ENCODE peak calls at places on chromosome 6, in nine cellular contexts. N, S, F, H, L, X, V, T and G are unnamed samples.
A peak's percentile ranks its signal among the peaks of the same experiment; 100 is the strongest.

GRCh38 chr6:89120371-89120770 is 2.5 kb upstream of the SRSF12 start:
- DNase-seq in N (no peak), S (no peak), F (peak; percentile 57), H (no peak), L (no peak), X (no peak), V (no peak), T (no peak), G (no peak)

GRCh38 chr6:53734473-53735299 is 60.1 kb upstream of the LRRC1 start:
- DNase-seq in N (peak; percentile 68), S (no peak), F (peak; percentile 57), H (no peak), L (peak; percentile 71), X (peak; percentile 68), V (no peak), T (peak; percentile 75), G (no peak)

GRCh38 chr6:5783584-5784089 is 223.1 kb downstream of the NRN1 start:
- DNase-seq in N (no peak), S (no peak), F (no peak), H (no peak), L (no peak), X (no peak), V (no peak), T (no peak), G (no peak)

GRCh38 chr6:157885211-157885788 is 62.3 kb downstream of the SNX9 start:
- DNase-seq in N (no peak), S (no peak), F (no peak), H (no peak), L (no peak), X (no peak), V (peak; percentile 19), T (peak; percentile 32), G (no peak)

GRCh38 chr6:109322825-109323580 is 59.3 kb downstream of the CD164 start:
- DNase-seq in N (no peak), S (no peak), F (no peak), H (no peak), L (no peak), X (no peak), V (no peak), T (no peak), G (no peak)

GRCh38 chr6:22765015-22765414 is 195.6 kb downstream of the HDGFL1 start:
- DNase-seq in N (no peak), S (no peak), F (peak; percentile 10), H (no peak), L (peak; percentile 22), X (no peak), V (no peak), T (peak; percentile 18), G (no peak)

GRCh38 chr6:133487174-133487573 is 246.0 kb downstream of the EYA4 start:
- DNase-seq in N (no peak), S (no peak), F (no peak), H (no peak), L (no peak), X (no peak), V (no peak), T (no peak), G (no peak)

GRCh38 chr6:41182069-41183034 is 18.6 kb downstream of the TREML2 start:
- DNase-seq in N (peak; percentile 38), S (no peak), F (peak; percentile 54), H (no peak), L (peak; percentile 6), X (peak; percentile 35), V (peak; percentile 31), T (peak; percentile 73), G (peak; percentile 58)

GRCh38 chr6:36724514-36725385 is 27.1 kb downstream of the RAB44 start:
- DNase-seq in N (peak; percentile 87), S (peak; percentile 80), F (peak; percentile 70), H (peak; percentile 46), L (peak; percentile 39), X (peak; percentile 92), V (no peak), T (peak; percentile 73), G (peak; percentile 43)

GRCh38 chr6:4313044-4313686 is 177.8 kb upstream of the ECI2 start:
- DNase-seq in N (peak; percentile 70), S (no peak), F (peak; percentile 92), H (no peak), L (peak; percentile 88), X (peak; percentile 83), V (no peak), T (peak; percentile 95), G (no peak)

GRCh38 chr6:8539446-8539845 is 104.1 kb upstream of the SLC35B3 start:
- DNase-seq in N (no peak), S (no peak), F (peak; percentile 11), H (no peak), L (no peak), X (no peak), V (no peak), T (no peak), G (no peak)

GRCh38 chr6:124433369-124434064 is 528.7 kb upstream of the RNF217 start:
- DNase-seq in N (no peak), S (no peak), F (no peak), H (no peak), L (no peak), X (no peak), V (no peak), T (no peak), G (no peak)

GRCh38 chr6:26411751-26412150 is 9.7 kb downstream of the BTN3A1 start:
- DNase-seq in N (no peak), S (no peak), F (peak; percentile 18), H (no peak), L (no peak), X (no peak), V (no peak), T (no peak), G (no peak)

GRCh38 chr6:26412954-26413353 is 10.9 kb downstream of the BTN3A1 start:
- DNase-seq in N (no peak), S (no peak), F (no peak), H (no peak), L (no peak), X (no peak), V (no peak), T (peak; percentile 65), G (no peak)

GRCh38 chr6:26414281-26414680 is 12.2 kb downstream of the BTN3A1 start:
- DNase-seq in N (no peak), S (no peak), F (no peak), H (no peak), L (no peak), X (no peak), V (no peak), T (no peak), G (no peak)

GRCh38 chr6:26415036-26415614 is 13.1 kb downstream of the BTN3A1 start:
- DNase-seq in N (no peak), S (no peak), F (no peak), H (no peak), L (no peak), X (no peak), V (no peak), T (no peak), G (no peak)

GRCh38 chr6:26412225-26412624 is 10.2 kb downstream of the BTN3A1 start:
- DNase-seq in N (no peak), S (no peak), F (no peak), H (no peak), L (no peak), X (no peak), V (no peak), T (no peak), G (no peak)
- H3K4me3 ChIP-seq in N (no peak overlapping the region), S (no peak overlapping the region), F (no peak overlapping the region), H (no peak overlapping the region), L (no peak overlapping the region), X (no peak overlapping the region), V (no peak overlapping the region), T (no peak overlapping the region), G (no peak overlapping the region)

DNA sequence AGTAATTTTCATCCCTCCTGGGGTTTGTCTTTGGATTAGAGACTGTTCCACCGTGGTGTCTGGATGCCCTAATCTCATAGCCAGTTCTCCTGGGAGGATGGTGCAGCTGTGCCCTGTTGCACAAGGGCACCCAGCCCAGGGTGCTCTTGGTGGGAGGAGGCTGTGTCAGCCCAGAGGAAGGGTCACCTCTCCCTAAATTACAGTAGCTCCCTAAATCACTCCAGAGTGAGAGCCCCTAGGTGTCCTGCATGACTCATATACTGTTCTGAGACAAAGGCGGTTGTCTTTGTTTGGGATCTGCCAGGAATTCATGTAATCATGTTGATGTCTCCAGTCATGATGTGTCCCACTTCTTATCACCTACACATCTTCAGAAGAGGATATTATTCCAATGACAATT is 19.7 kb downstream of the PERP start:
- DNase-seq in N (no peak), S (no peak), F (no peak), H (no peak), L (no peak), X (no peak), V (no peak), T (no peak), G (no peak)
- TF ChIP-seq CTCF in N (no peak), S (no peak), F (no peak), H (no peak), L (no peak), X (no peak), V (no peak), T (no peak), G (no peak)

GRCh38 chr6:136469154-136469553 is 81.1 kb downstream of the MAP7 start:
- DNase-seq in N (no peak), S (no peak), F (no peak), H (no peak), L (no peak), X (no peak), V (no peak), T (no peak), G (no peak)

GRCh38 chr6:136464874-136465273 is 85.3 kb downstream of the MAP7 start:
- DNase-seq in N (no peak), S (no peak), F (no peak), H (peak; percentile 33), L (no peak), X (no peak), V (no peak), T (no peak), G (no peak)

GRCh38 chr6:136465766-136466303 is 84.4 kb downstream of the MAP7 start:
- DNase-seq in N (no peak), S (no peak), F (no peak), H (no peak), L (no peak), X (no peak), V (no peak), T (no peak), G (no peak)

GRCh38 chr6:136468711-136469110 is 81.5 kb downstream of the MAP7 start:
- DNase-seq in N (no peak), S (no peak), F (no peak), H (peak; percentile 68), L (no peak), X (no peak), V (no peak), T (no peak), G (no peak)

GRCh38 chr6:136466789-136467585 is 83.2 kb downstream of the MAP7 start:
- DNase-seq in N (no peak), S (no peak), F (no peak), H (no peak), L (no peak), X (no peak), V (no peak), T (no peak), G (no peak)
- H3K4me3 ChIP-seq in N (no peak overlapping the region), S (no peak overlapping the region), F (no peak overlapping the region), H (no peak overlapping the region), L (no peak overlapping the region), X (no peak overlapping the region), V (no peak overlapping the region), T (no peak overlapping the region), G (no peak overlapping the region)

DNA sequence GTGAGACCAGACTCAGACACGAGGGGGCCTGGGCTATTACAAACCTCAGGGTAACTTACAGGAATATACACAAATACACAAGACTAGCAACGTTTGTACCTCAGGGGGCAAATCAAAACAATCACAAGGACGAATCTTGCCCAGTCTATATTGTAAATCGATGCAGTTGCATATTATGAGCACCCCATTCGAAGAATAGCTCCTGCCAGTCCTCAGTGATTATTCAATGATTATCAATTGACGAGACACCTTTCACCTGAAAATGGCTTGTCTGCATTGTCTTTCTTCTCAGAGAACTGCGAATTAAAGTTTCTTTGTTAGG is 24.6 kb upstream of the MAP3K7 start:
- DNase-seq in N (no peak), S (no peak), F (no peak), H (no peak), L (no peak), X (no peak), V (no peak), T (no peak), G (no peak)
- TF ChIP-seq CTCF in N (no peak), S (no peak), F (no peak), H (no peak), L (no peak), X (no peak), V (no peak), T (no peak), G (no peak)